ENCODE peak calls at places on chromosomes 2 and 18, in five cellular contexts. I is RWPE2, Z is fibroblast of mammary gland, R is left lung, Y is IMR-90. K is an unnamed sample.

GRCh38 chr2:8026381-8026780 is 655.5 kb upstream of the ID2 start:
- DNase-seq in R (no peak), Z (no peak), Y (no peak), I (no peak), K (no peak)

GRCh38 chr2:112493858-112494648 is 12.1 kb downstream of the TTL start:
- DNase-seq in Y (peak; percentile 71), I (no peak), R (no peak), Z (peak; percentile 75), K (no peak)

GRCh38 chr2:101023327-101024107 is 21.4 kb downstream of the RPL31 start:
- DNase-seq in R (no peak), Y (no peak), I (no peak), Z (no peak), K (no peak)

GRCh38 chr2:119439574-119440500 is 8.2 kb downstream of the TMEM37 start:
- DNase-seq in I (no peak), Z (no peak), Y (no peak), R (no peak), K (no peak)

GRCh38 chr2:96764253-96764637 is 3.5 kb downstream of the CNNM4 start:
- DNase-seq in I (no peak), Y (no peak), Z (no peak), R (no peak), K (no peak)

GRCh38 chr2:220228310-220229006 is 601.0 kb downstream of the SLC4A3 start:
- DNase-seq in I (peak; percentile 85), Y (peak; percentile 99), R (no peak), Z (peak; percentile 99), K (no peak)

GRCh38 chr2:20516646-20517341 is 69.9 kb downstream of the RHOB start:
- DNase-seq in I (peak; percentile 15), Z (peak; percentile 30), Y (peak; percentile 42), R (no peak), K (no peak)

GRCh38 chr2:232325324-232326273 is 53.0 kb upstream of the ALPP start:
- DNase-seq in Y (peak; percentile 12), Z (peak; percentile 25), R (peak; percentile 93), I (no peak), K (peak; percentile 59)

GRCh38 chr2:44470151-44470550 is 108.4 kb downstream of the CAMKMT start:
- DNase-seq in Z (no peak), I (no peak), R (no peak), Y (no peak), K (no peak)

GRCh38 chr2:28274911-28275685 is 117.6 kb upstream of the FOSL2 start:
- DNase-seq in R (no peak), Z (peak; percentile 94), Y (peak; percentile 98), I (peak; percentile 75), K (no peak)

GRCh38 chr2:231191896-231192872 is 6.2 kb upstream of the ARMC9 start:
- DNase-seq in Y (peak; percentile 83), I (no peak), Z (peak; percentile 91), R (no peak), K (no peak)

GRCh38 chr18:74447404-74448152 is 9.5 kb downstream of the DIPK1C start:
- DNase-seq in R (no peak), Y (no peak), Z (no peak), I (no peak), K (no peak)

GRCh38 chr2:20288941-20289340 is 61.7 kb downstream of the PUM2 start:
- DNase-seq in I (no peak), Y (no peak), Z (peak; percentile 80), R (no peak), K (no peak)

GRCh38 chr2:215466097-215466909 is 30.4 kb upstream of the FN1 start:
- DNase-seq in I (no peak), Z (peak; percentile 72), R (no peak), Y (peak; percentile 50), K (no peak)

GRCh38 chr2:43321446-43321845 is 95.0 kb upstream of the ZFP36L2 start:
- DNase-seq in I (no peak), Z (no peak), R (no peak), Y (no peak), K (no peak)

GRCh38 chr18:46250084-46250811 is 146.1 kb downstream of the HAUS1 start:
- DNase-seq in Y (peak; percentile 92), Z (peak; percentile 51), R (no peak), I (no peak), K (peak; percentile 20)

GRCh38 chr2:102737435-102737834 is 24.4 kb upstream of the TMEM182 start:
- DNase-seq in I (no peak), R (no peak), Z (no peak), Y (no peak), K (no peak)

GRCh38 chr2:214593723-214594122 is 182.9 kb downstream of the VWC2L start:
- DNase-seq in I (no peak), Y (peak; percentile 93), Z (peak; percentile 23), R (no peak), K (no peak)

GRCh38 chr2:145755019-145755837 is 1235.3 kb upstream of the ZEB2 start:
- DNase-seq in Y (no peak), I (no peak), R (no peak), Z (no peak), K (no peak)

GRCh38 chr2:33437297-33437696 is 39.2 kb upstream of the RASGRP3 start:
- DNase-seq in Y (peak; percentile 97), R (no peak), Z (peak; percentile 98), I (no peak), K (no peak)

GRCh38 chr18:49704334-49704733 is 109.0 kb downstream of the ACAA2 start:
- DNase-seq in Z (no peak), I (no peak), Y (no peak), R (no peak), K (no peak)

GRCh38 chr18:30175621-30176225 is 866.8 kb downstream of the DSC3 start:
- DNase-seq in I (no peak), Y (no peak), Z (no peak), R (no peak), K (no peak)

GRCh38 chr2:151405376-151405775 is 4.3 kb upstream of the RIF1 start:
- DNase-seq in R (no peak), Y (no peak), I (no peak), Z (no peak), K (no peak)

GRCh38 chr2:23065936-23066335 is 319.0 kb upstream of the KLHL29 start:
- DNase-seq in I (no peak), Z (no peak), R (no peak), Y (no peak), K (no peak)

GRCh38 chr18:41096504-41096903 is 858.5 kb upstream of the PIK3C3 start:
- DNase-seq in I (no peak), R (no peak), Y (peak; percentile 42), Z (peak; percentile 5), K (no peak)

GRCh38 chr2:25787020-25787419 is 91.3 kb downstream of the ASXL2 start:
- DNase-seq in R (no peak), I (no peak), Y (no peak), Z (no peak), K (no peak)

GRCh38 chr2:45681675-45682074 is 30.2 kb downstream of the PRKCE start:
- DNase-seq in Z (peak; percentile 94), Y (peak; percentile 88), I (no peak), R (no peak), K (no peak)

GRCh38 chr2:7473135-7473771 is 556.0 kb downstream of the RNF144A start:
- DNase-seq in R (no peak), Z (no peak), I (no peak), Y (no peak), K (no peak)

GRCh38 chr2:160085662-160086061 is 23.2 kb upstream of the PLA2R1 start:
- DNase-seq in I (no peak), Y (no peak), Z (no peak), R (no peak), K (no peak)

GRCh38 chr18:39453356-39453755 is 1887.8 kb upstream of the CELF4 start:
- DNase-seq in R (no peak), Y (no peak), I (no peak), Z (no peak), K (no peak)

GRCh38 chr18:37565985-37566478 is 434 bp upstream of the CELF4 start:
- DNase-seq in R (peak; percentile 78), Y (peak; percentile 5), Z (peak; percentile 8), I (no peak), K (no peak)

GRCh38 chr18:58175122-58175687 is 131.2 kb downstream of the NEDD4L start:
- DNase-seq in I (no peak), Z (no peak), R (no peak), Y (no peak), K (no peak)

GRCh38 chr2:62292190-62292589 is 96.3 kb downstream of the B3GNT2 start:
- DNase-seq in I (no peak), Z (peak; percentile 17), R (no peak), Y (peak; percentile 11), K (no peak)

GRCh38 chr18:677951-678363 is 20.5 kb downstream of the TYMS start:
- DNase-seq in Y (no peak), R (no peak), Z (peak; percentile 41), I (no peak), K (no peak)

GRCh38 chr2:74418312-74418711 is 3.1 kb downstream of the C2orf81 start:
- DNase-seq in Z (no peak), I (no peak), Y (no peak), R (no peak), K (no peak)

GRCh38 chr2:10544252-10544651 is 96.1 kb upstream of the ODC1 start:
- DNase-seq in Y (no peak), R (no peak), Z (no peak), I (no peak), K (peak; percentile 34)

GRCh38 chr2:232336956-232337700 is 41.4 kb upstream of the ALPP start:
- DNase-seq in R (no peak), Z (no peak), I (peak; percentile 23), Y (no peak), K (no peak)

GRCh38 chr2:85851253-85851955 is 37.4 kb downstream of the ST3GAL5 start:
- DNase-seq in Z (peak; percentile 28), Y (no peak), R (no peak), I (no peak), K (no peak)
- TF ChIP-seq CTCF in Z (no peak), Y (no peak), R (no peak), I (no peak), K (no peak)

DNA sequence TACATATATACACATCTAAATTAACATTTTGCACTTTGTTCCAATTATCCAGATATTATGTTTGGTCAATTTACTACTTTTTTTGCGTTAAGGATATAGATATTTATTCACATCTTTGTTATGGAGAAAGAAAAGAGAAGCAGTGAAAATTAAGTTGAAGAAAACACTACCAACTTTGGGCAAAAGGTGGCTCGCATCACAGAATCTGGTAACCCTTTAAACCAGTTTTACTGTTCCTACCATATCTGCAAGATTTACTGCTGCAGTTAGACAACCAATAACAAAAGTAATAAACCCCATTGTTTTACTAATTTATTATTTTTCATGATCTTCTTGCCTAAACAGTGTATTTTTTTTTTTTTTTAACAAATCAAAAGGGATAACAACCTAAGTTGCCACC is 53.6 kb downstream of the SMAD2 start:
- DNase-seq in R (no peak), Z (no peak), I (no peak), Y (no peak), K (no peak)
- TF ChIP-seq CTCF in R (no peak), Z (no peak), I (no peak), Y (no peak), K (no peak)

GRCh38 chr2:111231532-111232252 is 111.0 kb downstream of the BCL2L11 start:
- DNase-seq in Y (no peak), I (no peak), R (no peak), Z (no peak), K (no peak)
- TF ChIP-seq CTCF in Y (no peak), I (no peak), R (no peak), Z (no peak), K (no peak)

DNA sequence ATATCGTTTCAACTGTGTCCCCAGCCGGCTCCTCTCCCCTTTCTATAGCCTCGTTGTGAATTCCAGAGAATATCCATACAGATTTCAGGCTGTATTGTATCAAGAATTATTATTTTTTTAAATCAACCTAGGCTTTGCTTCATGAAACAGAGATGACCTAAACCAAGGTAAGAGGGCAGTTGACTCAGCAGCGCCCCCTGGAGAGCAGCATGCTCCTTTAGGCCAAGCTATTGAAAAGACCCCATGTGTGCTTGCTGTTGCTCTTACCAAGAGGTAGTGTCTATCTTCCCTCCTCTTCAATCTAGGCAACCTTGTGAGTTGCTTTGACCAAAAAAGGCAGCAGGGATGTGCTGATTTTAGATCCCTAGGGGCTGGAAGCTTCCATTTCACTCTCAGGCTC is 426.7 kb upstream of the SMIM21 start:
- DNase-seq in Y (no peak), R (no peak), Z (no peak), I (no peak), K (no peak)
- TF ChIP-seq CTCF in Y (no peak), R (no peak), Z (peak; percentile 11), I (peak; percentile 38), K (no peak)

K was measured in natural killer cell.